ENCODE peak calls at places on chromosome 15, in six cellular contexts. D is epithelial cell of esophagus, I is foreskin fibroblast, U is body of pancreas, Q is astrocyte, W is hepatocyte. S is an unnamed sample.

GRCh38 chr15:36370735-36371115 is 208.7 kb upstream of the CDIN1 start:
- DNase-seq in W (no peak), D (peak; percentile 70), Q (peak; percentile 89), U (no peak), I (peak; percentile 76), S (no peak)

GRCh38 chr15:92531406-92531805 is 124.2 kb downstream of the FAM174B start:
- DNase-seq in W (no peak), I (no peak), Q (no peak), D (no peak), U (no peak), S (no peak)

GRCh38 chr15:82999905-83000671 is 11.4 kb downstream of the C15orf40 start:
- DNase-seq in U (peak; percentile 48), D (peak; percentile 72), I (peak; percentile 40), W (peak; percentile 55), Q (peak; percentile 44), S (no peak)

GRCh38 chr15:58038426-58039106 is 26.9 kb downstream of the ALDH1A2 start:
- DNase-seq in D (peak; percentile 81), W (peak; percentile 55), U (peak; percentile 17), Q (peak; percentile 32), I (peak; percentile 46), S (no peak)

GRCh38 chr15:65184305-65184943 is 718 bp downstream of the CLPX start:
- DNase-seq in W (peak; percentile 71), I (peak; percentile 37), D (peak; percentile 67), Q (peak; percentile 27), U (peak; percentile 69), S (no peak)

GRCh38 chr15:55734641-55735040 is 8.3 kb downstream of the PRTG start:
- DNase-seq in Q (no peak), W (no peak), D (no peak), I (no peak), U (no peak), S (no peak)

GRCh38 chr15:100001405-100001804 is 268.2 kb upstream of the LYSMD4 start:
- DNase-seq in I (no peak), W (no peak), Q (no peak), D (no peak), U (no peak), S (no peak)

GRCh38 chr15:101316529-101316928 is 21.5 kb upstream of the SNRPA1 start:
- DNase-seq in I (no peak), D (no peak), Q (no peak), W (no peak), U (no peak), S (no peak)

GRCh38 chr15:63831041-63831440 is 2.7 kb downstream of the HERC1 start:
- DNase-seq in W (no peak), D (no peak), U (no peak), Q (no peak), I (no peak), S (no peak)

GRCh38 chr15:92631721-92632120 is 23.9 kb downstream of the FAM174B start:
- DNase-seq in Q (no peak), D (no peak), W (no peak), I (no peak), U (peak; percentile 1), S (no peak)

GRCh38 chr15:70023064-70023768 is 74.5 kb downstream of the TLE3 start:
- DNase-seq in Q (peak; percentile 92), I (peak; percentile 28), D (peak; percentile 91), W (peak; percentile 22), U (peak; percentile 39), S (peak; percentile 95)

GRCh38 chr15:57079446-57079845 is 161.0 kb downstream of the TCF12 start:
- DNase-seq in W (no peak), D (no peak), I (no peak), Q (peak; percentile 42), U (no peak), S (no peak)

GRCh38 chr15:41969851-41970431 is 2.4 kb downstream of the EHD4 start:
- DNase-seq in W (no peak), Q (peak; percentile 36), I (no peak), D (no peak), U (no peak), S (no peak)

GRCh38 chr15:44081223-44082013 is 113.7 kb downstream of the FRMD5 start:
- DNase-seq in I (peak; percentile 38), Q (peak; percentile 85), W (no peak), D (no peak), U (no peak), S (no peak)

GRCh38 chr15:101255615-101256350 is 3.9 kb upstream of the CHSY1 start:
- DNase-seq in Q (peak; percentile 92), W (peak; percentile 80), D (peak; percentile 38), I (peak; percentile 38), U (peak; percentile 62), S (no peak)

GRCh38 chr15:81301815-81302399 is 22.0 kb downstream of the STARD5 start:
- DNase-seq in Q (no peak), W (no peak), I (no peak), U (peak; percentile 63), D (no peak), S (peak; percentile 82)
- TF ChIP-seq CTCF in Q (no peak), W (no peak), I (no peak), U (no peak), D (no peak), S (no peak)

GRCh38 chr15:75454471-75455418 is 3.3 kb upstream of the SIN3A start:
- DNase-seq in Q (no peak), U (no peak), D (peak; percentile 74), W (peak; percentile 87), I (peak; percentile 10), S (peak; percentile 55)
- TF ChIP-seq CTCF in Q (no peak), U (no peak), D (no peak), W (no peak), I (no peak), S (no peak)

DNA sequence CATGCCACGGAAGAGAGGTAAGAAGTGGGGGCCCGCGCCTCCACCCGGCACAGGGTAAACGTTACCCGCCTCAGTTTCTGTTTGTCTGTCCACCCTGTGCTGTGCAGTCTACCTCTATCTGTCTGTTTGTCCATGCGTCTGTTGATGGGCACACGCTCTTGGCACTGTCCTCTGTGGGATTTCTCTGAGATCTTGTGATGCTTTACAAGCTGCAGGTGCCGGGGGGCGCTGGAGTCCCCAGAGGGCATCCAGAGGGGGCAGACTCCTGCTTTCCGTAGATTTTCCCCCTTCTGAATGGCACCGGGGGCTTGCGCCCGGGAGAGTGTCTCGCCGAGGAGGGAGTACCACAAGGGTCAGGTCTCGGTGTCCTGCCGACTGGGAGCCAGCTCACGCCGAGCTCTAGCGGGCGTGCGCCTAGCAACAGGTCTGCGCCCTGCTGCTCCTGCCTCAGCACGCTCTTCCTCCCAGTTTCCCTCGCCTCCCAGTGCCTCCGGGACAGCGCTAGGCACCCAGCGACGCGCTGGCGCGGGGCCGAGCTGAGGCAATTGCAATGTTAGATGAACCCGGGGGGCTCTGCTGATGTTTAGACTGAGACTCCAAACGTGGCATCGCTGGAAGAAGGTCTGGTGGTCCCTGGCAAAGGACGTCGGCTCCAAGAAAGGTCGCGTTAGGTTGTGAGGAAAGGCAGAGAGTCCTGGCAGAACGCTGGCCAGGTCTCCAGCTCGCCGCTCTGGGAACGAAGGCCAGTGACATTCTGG is 667 bp downstream of the CEMIP start:
- DNase-seq in I (no peak), W (peak; percentile 49), Q (peak; percentile 29), D (peak; percentile 80), U (no peak), S (no peak)
- TF ChIP-seq CTCF in I (no peak), W (no peak), Q (no peak), D (no peak), U (no peak), S (no peak)

GRCh38 chr15:68674975-68675374 is 96.2 kb downstream of the CORO2B start:
- DNase-seq in I (no peak), U (peak; percentile 10), W (no peak), D (peak; percentile 89), Q (no peak), S (no peak)

GRCh38 chr15:68676011-68676605 is 97.3 kb downstream of the CORO2B start:
- DNase-seq in U (no peak), W (no peak), I (no peak), D (no peak), Q (no peak), S (no peak)

GRCh38 chr15:68672251-68672650 is 93.5 kb downstream of the CORO2B start:
- DNase-seq in I (no peak), U (no peak), W (no peak), Q (no peak), D (no peak), S (no peak)

GRCh38 chr15:68668926-68669600 is 90.3 kb downstream of the CORO2B start:
- DNase-seq in U (no peak), I (no peak), D (no peak), Q (no peak), W (no peak), S (no peak)

DNA sequence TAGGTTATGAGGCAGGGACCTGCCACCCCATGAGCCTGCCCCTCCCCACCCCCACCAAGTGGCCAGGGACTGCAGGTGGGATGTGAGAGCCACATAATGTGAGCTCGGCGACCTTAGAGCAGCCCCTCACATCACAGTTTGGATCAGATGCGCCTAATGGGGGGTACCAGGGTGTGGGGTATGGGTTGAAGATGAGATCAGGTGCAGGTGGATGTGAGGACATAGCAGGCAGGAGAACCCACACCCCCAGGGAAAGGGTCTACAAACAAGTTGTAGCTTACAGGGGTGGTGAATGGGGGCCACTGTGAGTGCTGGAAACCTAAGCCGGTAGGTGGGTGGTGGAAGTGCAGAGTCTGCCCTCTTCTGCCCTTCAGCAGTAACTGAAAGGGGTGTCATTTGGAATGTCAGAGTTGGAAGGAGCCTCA is 94.0 kb downstream of the CORO2B start:
- DNase-seq in I (peak; percentile 25), Q (no peak), W (no peak), D (no peak), U (no peak), S (no peak)
- TF ChIP-seq CTCF in I (peak; percentile 7), Q (peak; percentile 22), W (peak; percentile 17), D (no peak), U (no peak), S (no peak)

GRCh38 chr15:87660494-87661129 is 595.9 kb downstream of the NTRK3 start:
- DNase-seq in I (no peak), W (no peak), U (no peak), Q (no peak), D (no peak), S (no peak)
- TF ChIP-seq CTCF in I (no peak), W (peak; percentile 31), U (no peak), Q (peak; percentile 7), D (no peak), S (no peak)

GRCh38 chr15:49876401-49877038 is 242.5 kb downstream of the ATP8B4 start:
- DNase-seq in I (no peak), U (peak; percentile 43), Q (no peak), W (peak; percentile 24), D (peak; percentile 46), S (no peak)
- TF ChIP-seq CTCF in I (no peak), U (peak; percentile 78), Q (no peak), W (peak; percentile 51), D (peak; percentile 38), S (peak; percentile 44)

GRCh38 chr15:51724673-51725072 is 12.8 kb downstream of the LYSMD2 start:
- DNase-seq in U (no peak), I (no peak), Q (no peak), D (no peak), W (no peak), S (no peak)

GRCh38 chr15:51731549-51732267 is 5.7 kb downstream of the LYSMD2 start:
- DNase-seq in D (no peak), W (no peak), U (peak; percentile 57), I (no peak), Q (peak; percentile 37), S (peak; percentile 73)

GRCh38 chr15:51726302-51727073 is 11.0 kb downstream of the LYSMD2 start:
- DNase-seq in W (peak; percentile 81), D (peak; percentile 95), U (peak; percentile 47), I (peak; percentile 86), Q (peak; percentile 81), S (no peak)

GRCh38 chr15:51724199-51724598 is 13.3 kb downstream of the LYSMD2 start:
- DNase-seq in U (no peak), D (no peak), I (no peak), Q (no peak), W (no peak), S (no peak)

GRCh38 chr15:51727141-51727897 is 10.1 kb downstream of the LYSMD2 start:
- DNase-seq in D (peak; percentile 22), Q (peak; percentile 43), U (no peak), W (no peak), I (no peak), S (no peak)
- TF ChIP-seq CTCF in D (no peak), Q (no peak), U (no peak), W (peak; percentile 11), I (peak; percentile 34), S (no peak)